ENCODE peak calls at places on chromosomes 13 and 19, in five cellular contexts. H is endothelial cell of umbilical vein; N is activated CD4-positive, alpha-beta T cell treated with anti-CD3 and anti-CD28 coated beads, Interleukin-2, amount 10 ng/mL, durations not matched to agents 7 days and 5 days; D is H54; Q is SK-N-SH. F is an unnamed sample.

GRCh38 chr13:111663505-111663904 is 343.1 kb downstream of the TEX29 start:
- DNase-seq in Q (no peak), H (no peak), N (no peak), D (no peak), F (no peak)

GRCh38 chr13:110640591-110641029 is 25.3 kb downstream of the NAXD start:
- DNase-seq in D (no peak), Q (peak), H (peak), N (no peak), F (no peak)

GRCh38 chr19:49684251-49684982 is 5.0 kb upstream of the ADM5 start:
- DNase-seq in N (no peak), Q (peak), H (no peak), D (no peak), F (peak)

GRCh38 chr13:97702614-97703013 is 250.9 kb upstream of the IPO5 start:
- DNase-seq in H (no peak), Q (no peak), N (no peak), D (no peak), F (no peak)

GRCh38 chr19:16019691-16020448 is 56.4 kb upstream of the TPM4 start:
- DNase-seq in N (no peak), Q (peak), D (no peak), H (no peak), F (no peak)

GRCh38 chr19:47004012-47004465 is 15.6 kb upstream of the NPAS1 start:
- DNase-seq in H (no peak), Q (peak), D (no peak), N (no peak), F (no peak)

GRCh38 chr19:1650627-1651009 is 1.8 kb downstream of the TCF3 start:
- DNase-seq in H (peak), N (peak), Q (peak), D (no peak), F (peak)

GRCh38 chr13:99075268-99076191 is 97.7 kb upstream of the DOCK9 start:
- DNase-seq in Q (no peak), H (no peak), N (peak), D (no peak), F (no peak)

GRCh38 chr19:16185925-16186234 is 670 bp downstream of the FAM32A start:
- DNase-seq in N (no peak), D (no peak), H (no peak), Q (peak), F (peak)

GRCh38 chr19:38304866-38305429 is 897 bp downstream of the C19orf33 start:
- DNase-seq in Q (peak), D (peak), N (no peak), H (peak), F (no peak)

GRCh38 chr19:34313188-34313587 is 51.8 kb upstream of the GPI start:
- DNase-seq in N (no peak), H (peak), Q (no peak), D (peak), F (peak)

GRCh38 chr13:27790523-27790922 is 1.8 kb upstream of the GSX1 start:
- DNase-seq in Q (no peak), H (no peak), D (no peak), N (no peak), F (no peak)

GRCh38 chr13:91904005-91904404 is 505.6 kb downstream of the GPC5 start:
- DNase-seq in N (no peak), D (no peak), Q (no peak), H (no peak), F (no peak)

GRCh38 chr13:45422731-45423130 is 4.6 kb upstream of the SLC25A30 start:
- DNase-seq in D (no peak), H (no peak), Q (no peak), N (no peak), F (no peak)

GRCh38 chr19:3367572-3368440 is 1.4 kb downstream of the NFIC start:
- DNase-seq in H (no peak), Q (peak), N (no peak), D (no peak), F (peak)

GRCh38 chr19:11194657-11195056 is 2.7 kb downstream of the KANK2 start:
- DNase-seq in N (no peak), H (no peak), Q (no peak), D (no peak), F (no peak)

GRCh38 chr13:46866150-46866549 is 30.7 kb downstream of the HTR2A start:
- DNase-seq in D (no peak), Q (peak), N (no peak), H (no peak), F (peak)

GRCh38 chr13:26623125-26623524 is 65.6 kb downstream of the WASF3 start:
- DNase-seq in D (no peak), H (no peak), N (no peak), Q (no peak), F (no peak)

GRCh38 chr19:1266818-1267440 is 2.2 kb upstream of the CIRBP start:
- DNase-seq in H (peak), D (no peak), N (peak), Q (peak), F (no peak)

GRCh38 chr13:29847501-29847983 is 2.9 kb downstream of the UBL3 start:
- DNase-seq in Q (peak), N (peak), H (peak), D (no peak), F (peak)

GRCh38 chr13:36819811-36820140 is 754 bp downstream of the RFXAP start:
- DNase-seq in N (peak), Q (no peak), D (no peak), H (no peak), F (peak)